ENCODE peak calls at places on chromosomes 7 and 10, in five cellular contexts. D is astrocyte, B is amygdala, S is Peyer's patch, J is T-helper 2 cell. Y is an unnamed sample.
A peak's percentile ranks its signal among the peaks of the same experiment; 100 is the strongest.

GRCh38 chr7:17369686-17370426 is 71.4 kb downstream of the AHR start:
- DNase-seq in D (peak; percentile 87), S (no peak), B (no peak), J (no peak), Y (no peak)

GRCh38 chr10:75395171-75395954 is 6.2 kb downstream of the ZNF503 start:
- DNase-seq in B (peak; percentile 29), S (peak; percentile 55), J (no peak), D (no peak), Y (no peak)

GRCh38 chr7:101740981-101741725 is 76.3 kb upstream of the CUX1 start:
- DNase-seq in S (no peak), B (no peak), D (no peak), J (no peak), Y (no peak)

GRCh38 chr10:133033742-133034048 is 54.0 kb upstream of the ADGRA1 start:
- DNase-seq in B (no peak), D (no peak), S (no peak), J (no peak), Y (no peak)

GRCh38 chr10:114525368-114525949 is 121.2 kb upstream of the AFAP1L2 start:
- DNase-seq in S (no peak), D (peak; percentile 19), B (no peak), J (peak; percentile 40), Y (peak; percentile 42)

GRCh38 chr10:111295788-111296187 is 219.0 kb downstream of the ADRA2A start:
- DNase-seq in J (no peak), D (no peak), B (no peak), S (no peak), Y (no peak)

GRCh38 chr7:50273870-50274269 is 30.6 kb upstream of the IKZF1 start:
- DNase-seq in J (no peak), B (no peak), S (no peak), D (no peak), Y (no peak)

GRCh38 chr10:126268104-126268900 is 120.0 kb downstream of the ADAM12 start:
- DNase-seq in J (no peak), S (no peak), D (peak; percentile 48), B (no peak), Y (no peak)

Y was measured in NCI-H510A treated with DMSO at 0.1 percent for 48 hours.